ENCODE peak calls at places on chromosome 20, in nine cellular contexts. T is activated CD4-positive, alpha-beta T cell treated with anti-CD3 and anti-CD28 coated beads for 24 hours; V is lung; C is NCI-H1417; M is bronchial epithelial cell; I is upper lobe of right lung; N is stimulated activated CD8-positive, alpha-beta memory T cell treated with anti-CD3 and anti-CD28 coated beads, Interleukin-2, amount 100 ng/mL, for 48 hours; Y is cardiac muscle cell; E is SIG-M5. F is an unnamed sample.

GRCh38 chr20:41339957-41340326 is 679 bp upstream of the LPIN3 start:
- DNase-seq in Y (peak), T (peak), C (peak), E (no peak), V (peak), I (peak), M (peak), N (peak), F (peak)

GRCh38 chr20:18657575-18657974 is 69.7 kb downstream of the DTD1 start:
- DNase-seq in N (no peak), V (no peak), I (no peak), Y (peak), E (no peak), T (no peak), C (no peak), M (peak), F (peak)

GRCh38 chr20:46622125-46622524 is 29.1 kb downstream of the SLC13A3 start:
- DNase-seq in M (no peak), V (no peak), Y (no peak), T (no peak), N (no peak), I (no peak), E (no peak), C (peak), F (no peak)

GRCh38 chr20:25016471-25016870 is 23.9 kb upstream of the APMAP start:
- DNase-seq in I (no peak), V (no peak), E (no peak), C (no peak), Y (no peak), T (no peak), M (no peak), N (no peak), F (no peak)

GRCh38 chr20:63186528-63187316 is 29.2 kb downstream of the YTHDF1 start:
- DNase-seq in N (no peak), M (peak), I (no peak), E (no peak), Y (no peak), T (no peak), V (no peak), C (no peak), F (peak)

GRCh38 chr20:13449868-13450441 is 188.8 kb downstream of the TASP1 start:
- DNase-seq in N (no peak), M (peak), E (no peak), Y (peak), V (no peak), I (no peak), C (no peak), T (no peak), F (no peak)

GRCh38 chr20:13814672-13815071 is 29.8 kb downstream of the NDUFAF5 start:
- DNase-seq in V (no peak), C (no peak), T (no peak), Y (no peak), M (no peak), I (no peak), N (no peak), E (no peak), F (no peak)

GRCh38 chr20:46364670-46365482 is 41.5 kb downstream of the ELMO2 start:
- DNase-seq in Y (no peak), T (no peak), V (no peak), M (no peak), N (no peak), C (peak), E (no peak), I (no peak), F (no peak)

GRCh38 chr20:59006864-59007757 is at the start of gene CTSZ:
- DNase-seq in M (no peak), I (peak), C (no peak), T (no peak), N (peak), Y (peak), E (no peak), V (peak), F (peak)

GRCh38 chr20:14935285-14935684 is 597.9 kb upstream of the FLRT3 start:
- DNase-seq in V (no peak), C (no peak), N (no peak), E (no peak), I (no peak), T (no peak), M (no peak), Y (no peak), F (no peak)

GRCh38 chr20:48154040-48154439 is 368.8 kb upstream of the SULF2 start:
- DNase-seq in C (no peak), T (no peak), V (no peak), N (no peak), M (no peak), I (no peak), Y (no peak), E (no peak), F (no peak)

GRCh38 chr20:10568032-10568431 is 105.8 kb downstream of the JAG1 start:
- DNase-seq in C (no peak), N (no peak), M (no peak), T (no peak), V (no peak), I (no peak), Y (no peak), E (no peak), F (no peak)

GRCh38 chr20:41654884-41655283 is 36.7 kb upstream of the CHD6 start:
- DNase-seq in V (no peak), N (no peak), E (no peak), Y (peak), M (no peak), C (no peak), T (no peak), I (no peak), F (no peak)

GRCh38 chr20:10288954-10289646 is 70.5 kb downstream of the SNAP25 start:
- DNase-seq in E (no peak), V (no peak), I (no peak), Y (no peak), T (no peak), N (no peak), C (no peak), M (no peak), F (no peak)

GRCh38 chr20:62900052-62900691 is 26.1 kb downstream of the DIDO1 start:
- DNase-seq in Y (peak), M (peak), E (no peak), T (peak), C (peak), N (peak), V (peak), I (peak), F (peak)

GRCh38 chr20:23050847-23051627 is 1.6 kb upstream of the THBD start:
- DNase-seq in M (peak), V (peak), N (peak), Y (peak), I (peak), T (no peak), E (peak), C (no peak), F (peak)

GRCh38 chr20:12173333-12173732 is 255.6 kb downstream of the BTBD3 start:
- DNase-seq in C (peak), M (no peak), V (no peak), I (no peak), N (no peak), Y (no peak), E (no peak), T (no peak), F (no peak)

GRCh38 chr20:19966840-19967239 is 50.3 kb upstream of the NAA20 start:
- DNase-seq in M (no peak), E (no peak), Y (no peak), C (peak), V (no peak), T (no peak), I (no peak), N (no peak), F (no peak)

GRCh38 chr20:58610811-58611210 is 40.3 kb upstream of the STX16 start:
- DNase-seq in Y (no peak), V (no peak), M (no peak), C (no peak), I (no peak), T (no peak), E (no peak), N (no peak), F (no peak)

GRCh38 chr20:19699132-19699971 is 58.7 kb upstream of the RIN2 start:
- DNase-seq in I (no peak), N (no peak), M (peak), E (no peak), V (no peak), T (no peak), Y (peak), C (no peak), F (peak)

GRCh38 chr20:50111120-50111828 is 1.7 kb downstream of the UBE2V1 start:
- DNase-seq in Y (peak), C (no peak), M (peak), T (peak), I (no peak), E (no peak), V (no peak), N (peak), F (peak)

GRCh38 chr20:7694940-7695567 is 245.2 kb downstream of the HAO1 start:
- DNase-seq in Y (no peak), E (no peak), I (no peak), C (no peak), V (no peak), T (no peak), M (no peak), N (no peak), F (peak)

GRCh38 chr20:59783020-59784010 is 150.1 kb downstream of the SYCP2 start:
- DNase-seq in C (peak), E (no peak), Y (peak), I (no peak), N (peak), M (peak), V (no peak), T (no peak), F (peak)

GRCh38 chr20:51428451-51429143 is 113.9 kb downstream of the NFATC2 start:
- DNase-seq in N (no peak), T (no peak), E (no peak), V (no peak), Y (peak), M (no peak), C (no peak), I (peak), F (no peak)

GRCh38 chr20:57169162-57169561 is 97.3 kb downstream of the BMP7 start:
- DNase-seq in M (no peak), C (no peak), T (no peak), Y (no peak), N (no peak), I (no peak), V (no peak), E (no peak), F (no peak)

GRCh38 chr20:49496526-49497216 is 14.2 kb upstream of the KCNB1 start:
- DNase-seq in I (no peak), N (no peak), V (no peak), E (no peak), C (no peak), T (no peak), Y (no peak), M (no peak), F (no peak)

GRCh38 chr20:56589633-56590032 is 39.5 kb upstream of the TFAP2C start:
- DNase-seq in E (no peak), N (no peak), Y (no peak), T (no peak), V (no peak), I (no peak), M (no peak), C (no peak), F (no peak)

GRCh38 chr20:32702706-32703425 is 29.1 kb upstream of the C20orf203 start:
- DNase-seq in M (no peak), C (peak), V (no peak), N (no peak), I (no peak), Y (no peak), E (no peak), T (no peak), F (no peak)

GRCh38 chr20:8844179-8844578 is 224.7 kb upstream of the PLCB4 start:
- DNase-seq in I (no peak), C (no peak), E (no peak), M (no peak), V (no peak), N (no peak), T (no peak), Y (no peak), F (no peak)

GRCh38 chr20:39873286-39873685 is 815.8 kb downstream of the MAFB start:
- DNase-seq in V (no peak), M (no peak), T (no peak), C (no peak), E (no peak), I (no peak), Y (no peak), N (no peak), F (no peak)

GRCh38 chr20:62938105-62938888 is at the start of gene GID8:
- DNase-seq in T (no peak), C (peak), I (peak), M (peak), N (peak), E (no peak), Y (peak), V (no peak), F (peak)